ENCODE peak calls at places on chromosomes 1 and 21, in nine cellular contexts. O is KBM-7, I is NCI-H446 treated with DMSO at 0.1 percent for 48 hours, R is GM03348, V is foreskin fibroblast, F is ureter, B is astrocyte of the spinal cord, J is NCI-H2081, Q is left ventricle myocardium superior. T is an unnamed sample.

GRCh38 chr1:58814251-58815068 is 30.6 kb upstream of the JUN start:
- DNase-seq in O (no peak), I (no peak), R (no peak), V (no peak), F (peak), B (no peak), J (no peak), Q (peak), T (peak)

GRCh38 chr1:85243336-85243735 is 16.1 kb downstream of the C1orf52 start:
- DNase-seq in O (no peak), I (no peak), R (no peak), V (no peak), F (no peak), B (no peak), J (no peak), Q (no peak), T (no peak)

GRCh38 chr1:153683853-153684252 is 5.4 kb downstream of the NPR1 start:
- DNase-seq in O (no peak), I (no peak), R (peak), V (peak), F (no peak), B (no peak), J (no peak), Q (no peak), T (no peak)

GRCh38 chr1:47616036-47616435 is 178.2 kb downstream of the FOXD2 start:
- DNase-seq in O (no peak), I (no peak), R (no peak), V (no peak), F (no peak), B (no peak), J (no peak), Q (no peak), T (no peak)

GRCh38 chr1:64597151-64597550 is 127.2 kb downstream of the CACHD1 start:
- DNase-seq in O (no peak), I (no peak), R (no peak), V (no peak), F (no peak), B (no peak), J (no peak), Q (no peak), T (no peak)

GRCh38 chr1:109488201-109488600 is 4.5 kb downstream of the ATXN7L2 start:
- DNase-seq in O (no peak), I (no peak), R (peak), V (no peak), F (no peak), B (no peak), J (no peak), Q (no peak), T (no peak)

GRCh38 chr1:183023601-183024351 is 556 bp downstream of the LAMC1 start:
- DNase-seq in O (peak), I (no peak), R (peak), V (no peak), F (peak), B (peak), J (peak), Q (peak), T (peak)

GRCh38 chr21:42818328-42818749 is 61.0 kb downstream of the WDR4 start:
- DNase-seq in O (peak), I (peak), R (peak), V (peak), F (peak), B (peak), J (no peak), Q (peak), T (peak)

GRCh38 chr1:119679223-119679622 is 31.2 kb upstream of the ZNF697 start:
- DNase-seq in O (no peak), I (no peak), R (no peak), V (no peak), F (no peak), B (no peak), J (no peak), Q (no peak), T (no peak)

GRCh38 chr1:151858886-151859665 is 5.6 kb upstream of the THEM5 start:
- DNase-seq in O (no peak), I (no peak), R (no peak), V (no peak), F (peak), B (no peak), J (no peak), Q (no peak), T (no peak)

GRCh38 chr1:181104790-181105133 is 16.3 kb downstream of the IER5 start:
- DNase-seq in O (no peak), I (no peak), R (no peak), V (no peak), F (no peak), B (no peak), J (peak), Q (peak), T (no peak)

GRCh38 chr1:230211436-230212145 is 144.6 kb downstream of the GALNT2 start:
- DNase-seq in O (no peak), I (no peak), R (no peak), V (no peak), F (no peak), B (no peak), J (no peak), Q (no peak), T (no peak)

GRCh38 chr1:228786361-228787129 is 51.3 kb downstream of the RHOU start:
- DNase-seq in O (no peak), I (no peak), R (no peak), V (no peak), F (no peak), B (no peak), J (no peak), Q (no peak), T (no peak)

GRCh38 chr1:234874291-234875288 is 254.0 kb downstream of the TOMM20 start:
- DNase-seq in O (no peak), I (no peak), R (no peak), V (no peak), F (no peak), B (no peak), J (no peak), Q (no peak), T (no peak)

GRCh38 chr1:33186936-33187335 is 5.1 kb upstream of the TRIM62 start:
- DNase-seq in O (no peak), I (no peak), R (no peak), V (no peak), F (no peak), B (no peak), J (no peak), Q (no peak), T (no peak)

GRCh38 chr1:195458365-195458764 is 1149.9 kb downstream of the KCNT2 start:
- DNase-seq in O (no peak), I (no peak), R (no peak), V (no peak), F (no peak), B (no peak), J (no peak), Q (no peak), T (no peak)

GRCh38 chr1:69693921-69694320 is 126.2 kb downstream of the LRRC7 start:
- DNase-seq in O (no peak), I (no peak), R (no peak), V (no peak), F (no peak), B (no peak), J (no peak), Q (no peak), T (peak)

GRCh38 chr21:33896691-33897090 is 18.9 kb downstream of the ATP5PO start:
- DNase-seq in O (no peak), I (no peak), R (no peak), V (no peak), F (no peak), B (no peak), J (no peak), Q (no peak), T (no peak)

GRCh38 chr1:179441456-179441855 is 75.7 kb downstream of the AXDND1 start:
- DNase-seq in O (no peak), I (no peak), R (no peak), V (no peak), F (no peak), B (no peak), J (no peak), Q (no peak), T (no peak)

GRCh38 chr1:94709891-94710581 is 110.1 kb upstream of the SLC44A3 start:
- DNase-seq in O (no peak), I (no peak), R (peak), V (peak), F (no peak), B (peak), J (no peak), Q (no peak), T (no peak)

GRCh38 chr1:178133291-178133989 is 39.5 kb downstream of the RASAL2 start:
- DNase-seq in O (peak), I (no peak), R (no peak), V (no peak), F (no peak), B (no peak), J (no peak), Q (no peak), T (no peak)

GRCh38 chr1:206700445-206701036 is 15.8 kb downstream of the MAPKAPK2 start:
- DNase-seq in O (no peak), I (peak), R (no peak), V (no peak), F (no peak), B (peak), J (peak), Q (no peak), T (no peak)

GRCh38 chr1:151326619-151327222 is 495 bp downstream of the PI4KB start:
- DNase-seq in O (peak), I (no peak), R (peak), V (no peak), F (peak), B (peak), J (peak), Q (peak), T (peak)

GRCh38 chr1:206491592-206491991 is 15.7 kb upstream of the RASSF5 start:
- DNase-seq in O (no peak), I (no peak), R (no peak), V (no peak), F (no peak), B (no peak), J (no peak), Q (no peak), T (no peak)

GRCh38 chr21:43304621-43305335 is 122.2 kb downstream of the SIK1 start:
- DNase-seq in O (no peak), I (no peak), R (no peak), V (no peak), F (no peak), B (no peak), J (no peak), Q (peak), T (no peak)

GRCh38 chr1:195481293-195481692 is 1126.9 kb downstream of the KCNT2 start:
- DNase-seq in O (peak), I (no peak), R (no peak), V (no peak), F (no peak), B (no peak), J (no peak), Q (no peak), T (no peak)

GRCh38 chr1:221868894-221869293 is 127.0 kb upstream of the DUSP10 start:
- DNase-seq in O (no peak), I (peak), R (peak), V (peak), F (no peak), B (peak), J (no peak), Q (no peak), T (peak)

GRCh38 chr1:182193908-182194550 is 132.5 kb upstream of the ZNF648 start:
- DNase-seq in O (no peak), I (no peak), R (peak), V (peak), F (no peak), B (peak), J (no peak), Q (peak), T (no peak)

GRCh38 chr1:31897534-31898100 is 40.6 kb downstream of the PTP4A2 start:
- DNase-seq in O (no peak), I (no peak), R (no peak), V (peak), F (no peak), B (no peak), J (no peak), Q (no peak), T (peak)

GRCh38 chr1:3000671-3001470 is 20.4 kb upstream of the ACTRT2 start:
- DNase-seq in O (no peak), I (no peak), R (no peak), V (no peak), F (no peak), B (no peak), J (no peak), Q (no peak), T (no peak)

GRCh38 chr1:28249013-28249870 is 10.1 kb upstream of the SESN2 start:
- DNase-seq in O (peak), I (no peak), R (peak), V (peak), F (peak), B (peak), J (no peak), Q (peak), T (peak)

GRCh38 chr1:205940710-205941109 is 2.5 kb downstream of the SLC26A9 start:
- DNase-seq in O (no peak), I (no peak), R (no peak), V (no peak), F (no peak), B (no peak), J (no peak), Q (no peak), T (no peak)

GRCh38 chr1:21931171-21932093 is 5.7 kb downstream of the HSPG2 start:
- DNase-seq in O (no peak), I (no peak), R (peak), V (peak), F (no peak), B (peak), J (no peak), Q (peak), T (peak)

GRCh38 chr1:228004331-228004871 is 2.4 kb upstream of the WNT3A start:
- DNase-seq in O (peak), I (no peak), R (no peak), V (no peak), F (no peak), B (no peak), J (no peak), Q (no peak), T (no peak)

GRCh38 chr1:39574646-39575045 is 1.9 kb downstream of the PABPC4 start:
- DNase-seq in O (peak), I (no peak), R (peak), V (no peak), F (no peak), B (peak), J (peak), Q (no peak), T (peak)

GRCh38 chr1:36034692-36035091 is 49.2 kb upstream of the TEKT2 start:
- DNase-seq in O (peak), I (no peak), R (peak), V (peak), F (no peak), B (peak), J (no peak), Q (no peak), T (peak)

GRCh38 chr21:44424608-44425306 is 30.6 kb upstream of the LRRC3 start:
- DNase-seq in O (no peak), I (no peak), R (no peak), V (no peak), F (peak), B (no peak), J (no peak), Q (no peak), T (no peak)

GRCh38 chr1:231719485-231720183 is 93.0 kb downstream of the DISC1 start:
- DNase-seq in O (no peak), I (no peak), R (no peak), V (no peak), F (no peak), B (no peak), J (no peak), Q (no peak), T (no peak)